ENCODE peak calls at places on chromosomes 6 and 20, in eight cellular contexts. One of them, this sample, is unnamed.

GRCh38 chr6:501891-502601 is 110.5 kb downstream of the IRF4 start:
- DNase-seq in heart right ventricle: no peak
- DNase-seq in Peyer's patch: peak; percentile 65
- DNase-seq in neural progenitor cell: peak; percentile 9
- DNase-seq in tibial nerve: no peak
- DNase-seq in IMR-90: no peak
- DNase-seq in gastrocnemius medialis: no peak
- DNase-seq in Panc1: no peak
- DNase-seq in this sample: peak; percentile 19

GRCh38 chr6:63821442-63821841 is 185.8 kb downstream of the PHF3 start:
- DNase-seq in Peyer's patch: no peak
- DNase-seq in heart right ventricle: no peak
- DNase-seq in neural progenitor cell: no peak
- DNase-seq in IMR-90: peak; percentile 55
- DNase-seq in tibial nerve: no peak
- DNase-seq in gastrocnemius medialis: no peak
- DNase-seq in Panc1: no peak
- DNase-seq in this sample: no peak

GRCh38 chr20:25374842-25375241 is 15.8 kb downstream of the ABHD12 start:
- DNase-seq in Panc1: no peak
- DNase-seq in tibial nerve: no peak
- DNase-seq in Peyer's patch: no peak
- DNase-seq in IMR-90: no peak
- DNase-seq in heart right ventricle: no peak
- DNase-seq in gastrocnemius medialis: no peak
- DNase-seq in neural progenitor cell: no peak
- DNase-seq in this sample: no peak

GRCh38 chr6:43192911-43193310 is 10.9 kb downstream of the CUL9 start:
- DNase-seq in tibial nerve: no peak
- DNase-seq in gastrocnemius medialis: no peak
- DNase-seq in Panc1: no peak
- DNase-seq in Peyer's patch: no peak
- DNase-seq in IMR-90: no peak
- DNase-seq in heart right ventricle: no peak
- DNase-seq in neural progenitor cell: no peak
- DNase-seq in this sample: no peak

GRCh38 chr6:116278478-116278822 is 1.3 kb downstream of the TSPYL1 start:
- DNase-seq in Peyer's patch: no peak
- DNase-seq in gastrocnemius medialis: no peak
- DNase-seq in IMR-90: no peak
- DNase-seq in heart right ventricle: no peak
- DNase-seq in Panc1: no peak
- DNase-seq in neural progenitor cell: no peak
- DNase-seq in tibial nerve: no peak
- DNase-seq in this sample: no peak

GRCh38 chr6:107679457-107679856 is 144.7 kb downstream of the SCML4 start:
- DNase-seq in heart right ventricle: no peak
- DNase-seq in Peyer's patch: no peak
- DNase-seq in IMR-90: peak; percentile 83
- DNase-seq in tibial nerve: no peak
- DNase-seq in gastrocnemius medialis: no peak
- DNase-seq in Panc1: no peak
- DNase-seq in neural progenitor cell: no peak
- DNase-seq in this sample: no peak

GRCh38 chr6:111487656-111488055 is 4.6 kb upstream of the REV3L start:
- DNase-seq in Peyer's patch: no peak
- DNase-seq in Panc1: no peak
- DNase-seq in neural progenitor cell: no peak
- DNase-seq in tibial nerve: no peak
- DNase-seq in heart right ventricle: no peak
- DNase-seq in gastrocnemius medialis: no peak
- DNase-seq in IMR-90: peak; percentile 88
- DNase-seq in this sample: no peak

GRCh38 chr6:149037026-149037734 is 280.3 kb upstream of the TAB2 start:
- DNase-seq in tibial nerve: no peak
- DNase-seq in gastrocnemius medialis: no peak
- DNase-seq in Panc1: no peak
- DNase-seq in IMR-90: peak; percentile 89
- DNase-seq in Peyer's patch: no peak
- DNase-seq in heart right ventricle: no peak
- DNase-seq in neural progenitor cell: peak; percentile 39
- DNase-seq in this sample: no peak

GRCh38 chr6:29759457-29759856 is 36.2 kb downstream of the HLA-F start:
- DNase-seq in tibial nerve: no peak
- DNase-seq in neural progenitor cell: no peak
- DNase-seq in heart right ventricle: no peak
- DNase-seq in IMR-90: no peak
- DNase-seq in Panc1: no peak
- DNase-seq in gastrocnemius medialis: no peak
- DNase-seq in Peyer's patch: no peak
- DNase-seq in this sample: no peak

GRCh38 chr6:108945686-108946158 is 97.5 kb downstream of the ARMC2 start:
- DNase-seq in neural progenitor cell: no peak
- DNase-seq in tibial nerve: no peak
- DNase-seq in heart right ventricle: peak; percentile 89
- DNase-seq in Panc1: no peak
- DNase-seq in IMR-90: no peak
- DNase-seq in Peyer's patch: no peak
- DNase-seq in gastrocnemius medialis: peak; percentile 88
- DNase-seq in this sample: no peak

GRCh38 chr6:37741757-37742400 is 44.2 kb upstream of the MDGA1 start:
- DNase-seq in Panc1: no peak
- DNase-seq in IMR-90: no peak
- DNase-seq in heart right ventricle: no peak
- DNase-seq in tibial nerve: no peak
- DNase-seq in neural progenitor cell: peak; percentile 56
- DNase-seq in gastrocnemius medialis: no peak
- DNase-seq in Peyer's patch: no peak
- DNase-seq in this sample: no peak

GRCh38 chr6:101395345-101395744 is 1.8 kb downstream of the GRIK2 start:
- DNase-seq in Panc1: no peak
- DNase-seq in neural progenitor cell: no peak
- DNase-seq in gastrocnemius medialis: no peak
- DNase-seq in tibial nerve: no peak
- DNase-seq in Peyer's patch: no peak
- DNase-seq in heart right ventricle: no peak
- DNase-seq in IMR-90: no peak
- DNase-seq in this sample: no peak
- TF ChIP-seq CTCF in Panc1: peak; percentile 42
- TF ChIP-seq CTCF in neural progenitor cell: no peak
- TF ChIP-seq CTCF in gastrocnemius medialis: no peak
- TF ChIP-seq CTCF in tibial nerve: no peak
- TF ChIP-seq CTCF in Peyer's patch: no peak
- TF ChIP-seq CTCF in heart right ventricle: no peak
- TF ChIP-seq CTCF in IMR-90: peak; percentile 35
- TF ChIP-seq CTCF in this sample: no peak

DNA sequence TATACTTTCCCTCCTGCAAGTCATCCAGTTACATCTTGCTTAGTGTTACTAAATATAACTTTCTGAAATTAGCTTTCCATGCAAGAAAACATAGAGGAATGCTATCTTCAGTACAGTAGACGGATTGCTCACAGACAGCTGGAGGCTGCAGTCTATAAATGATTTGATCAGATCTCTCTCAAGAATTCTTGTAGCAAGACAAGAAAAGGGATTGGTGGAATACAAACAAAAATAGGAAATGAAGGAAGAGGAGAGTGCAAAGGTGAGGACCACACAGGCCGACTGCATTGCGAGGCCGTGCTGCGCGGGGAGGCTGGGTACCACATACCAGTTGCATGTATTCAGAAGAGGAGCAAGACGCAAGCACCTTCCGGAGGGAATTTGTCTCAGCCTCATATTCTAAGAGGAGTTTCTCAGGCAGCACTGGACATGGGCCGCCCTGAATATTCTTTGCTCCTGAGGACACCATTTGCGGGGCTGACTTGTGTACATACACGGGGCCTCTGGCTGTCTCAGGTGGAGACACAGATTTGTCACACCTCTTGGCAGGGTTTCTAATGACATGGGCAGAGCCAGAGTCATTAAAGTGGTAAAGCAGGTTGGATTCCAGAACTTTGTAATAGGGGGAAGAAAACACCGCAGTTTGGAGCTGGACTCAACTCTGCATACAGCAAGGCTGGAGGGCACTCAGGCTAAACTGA is 22.7 kb upstream of the KIF25 start:
- DNase-seq in heart right ventricle: no peak
- DNase-seq in tibial nerve: no peak
- DNase-seq in Panc1: no peak
- DNase-seq in Peyer's patch: no peak
- DNase-seq in gastrocnemius medialis: no peak
- DNase-seq in IMR-90: peak; percentile 32
- DNase-seq in neural progenitor cell: no peak
- DNase-seq in this sample: no peak
- H3K4me1 ChIP-seq in heart right ventricle: peaks cover 8% of the 10 kb centered on the region
- H3K4me1 ChIP-seq in tibial nerve: no peaks in the 10 kb centered on the region
- H3K4me1 ChIP-seq in Panc1: no peaks in the 10 kb centered on the region
- H3K4me1 ChIP-seq in Peyer's patch: no peaks in the 10 kb centered on the region
- H3K4me1 ChIP-seq in gastrocnemius medialis: peaks cover 2% of the 10 kb centered on the region
- H3K4me1 ChIP-seq in IMR-90: peaks cover 4% of the 10 kb centered on the region
- H3K4me1 ChIP-seq in neural progenitor cell: peaks cover 26% of the 10 kb centered on the region
- H3K4me1 ChIP-seq in this sample: peaks cover 7% of the 10 kb centered on the region

DNA sequence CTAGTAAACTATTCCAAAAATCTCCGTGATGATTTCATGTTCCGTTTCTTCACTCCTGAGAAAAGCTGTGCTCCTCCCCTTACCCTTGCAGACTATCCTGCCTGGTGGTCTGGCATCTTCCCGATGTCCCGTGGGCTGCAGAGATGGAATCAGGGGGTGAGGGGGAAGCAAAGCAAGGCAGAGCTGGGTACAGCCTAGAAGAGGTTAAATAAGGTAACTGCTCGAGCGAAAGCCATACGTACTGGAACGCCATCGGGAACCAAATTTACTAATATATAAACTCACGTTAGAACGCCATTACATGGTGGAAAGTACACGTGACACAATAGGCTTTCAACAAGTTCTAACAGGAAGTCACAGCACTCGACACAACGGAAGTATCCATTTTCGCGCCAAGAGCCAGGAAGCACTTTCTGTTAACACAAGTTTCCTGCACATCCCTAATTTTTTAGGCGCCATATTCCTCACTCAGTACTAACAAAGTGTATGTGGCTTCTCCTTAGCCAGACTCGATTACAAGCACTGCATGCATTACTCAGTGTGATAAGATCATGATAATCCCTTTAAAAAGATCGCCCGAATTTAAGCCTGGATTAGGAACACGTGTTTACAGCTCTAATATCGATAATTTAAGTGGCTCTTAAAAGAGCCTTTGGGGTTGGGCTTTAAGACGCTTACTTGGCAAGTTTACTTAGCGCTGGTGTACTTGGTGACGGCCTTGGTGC is 101.6 kb upstream of the PRSS16 start:
- DNase-seq in Peyer's patch: peak; percentile 77
- DNase-seq in heart right ventricle: peak; percentile 43
- DNase-seq in Panc1: peak; percentile 73
- DNase-seq in tibial nerve: peak; percentile 79
- DNase-seq in neural progenitor cell: peak; percentile 67
- DNase-seq in IMR-90: peak; percentile 91
- DNase-seq in gastrocnemius medialis: peak; percentile 71
- DNase-seq in this sample: peak; percentile 62
- H3K4me3 ChIP-seq in Peyer's patch: peak overlapping the region; percentile 55
- H3K4me3 ChIP-seq in heart right ventricle: peak overlapping the region; percentile 52
- H3K4me3 ChIP-seq in Panc1: peak overlapping the region; percentile 100
- H3K4me3 ChIP-seq in tibial nerve: peak overlapping the region; percentile 56
- H3K4me3 ChIP-seq in neural progenitor cell: peak overlapping the region; percentile 68
- H3K4me3 ChIP-seq in IMR-90: peak overlapping the region; percentile 85
- H3K4me3 ChIP-seq in gastrocnemius medialis: peak overlapping the region; percentile 62
- H3K4me3 ChIP-seq in this sample: peak overlapping the region; percentile 39

DNA sequence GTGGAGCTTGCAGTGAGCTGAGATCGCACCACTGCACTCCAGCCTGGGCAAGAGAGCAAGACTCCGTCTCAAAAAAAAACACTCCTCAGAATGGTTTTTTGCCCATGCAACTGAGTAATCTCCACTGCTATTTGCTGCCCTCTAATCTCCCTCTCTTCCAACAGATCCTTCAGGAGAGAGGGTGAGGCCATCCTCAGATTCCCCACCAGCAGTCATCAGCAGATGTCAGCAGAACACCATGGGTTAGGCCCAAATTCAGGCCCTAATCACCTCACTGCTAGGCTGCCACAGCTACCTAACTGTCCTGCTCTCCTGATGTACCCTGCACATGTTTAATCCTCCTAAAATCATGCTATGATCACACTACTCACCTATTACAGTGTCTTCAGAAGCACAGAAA is 63.2 kb upstream of the BEND6 start:
- DNase-seq in neural progenitor cell: peak; percentile 31
- DNase-seq in Panc1: no peak
- DNase-seq in tibial nerve: no peak
- DNase-seq in IMR-90: peak; percentile 52
- DNase-seq in heart right ventricle: no peak
- DNase-seq in gastrocnemius medialis: no peak
- DNase-seq in Peyer's patch: no peak
- DNase-seq in this sample: no peak
- TF ChIP-seq CTCF in neural progenitor cell: peak; percentile 29
- TF ChIP-seq CTCF in Panc1: peak; percentile 41
- TF ChIP-seq CTCF in tibial nerve: no peak
- TF ChIP-seq CTCF in IMR-90: peak; percentile 34
- TF ChIP-seq CTCF in heart right ventricle: no peak
- TF ChIP-seq CTCF in gastrocnemius medialis: no peak
- TF ChIP-seq CTCF in Peyer's patch: no peak
- TF ChIP-seq CTCF in this sample: no peak

GRCh38 chr20:62935204-62935967 is 2.6 kb upstream of the GID8 start:
- DNase-seq in IMR-90: no peak
- DNase-seq in gastrocnemius medialis: no peak
- DNase-seq in tibial nerve: no peak
- DNase-seq in neural progenitor cell: no peak
- DNase-seq in Peyer's patch: no peak
- DNase-seq in Panc1: no peak
- DNase-seq in heart right ventricle: no peak
- DNase-seq in this sample: no peak
- H3K4me1 ChIP-seq in IMR-90: peaks cover 14% of the 10 kb centered on the region
- H3K4me1 ChIP-seq in gastrocnemius medialis: peaks cover 42% of the 10 kb centered on the region
- H3K4me1 ChIP-seq in tibial nerve: peaks cover 36% of the 10 kb centered on the region
- H3K4me1 ChIP-seq in neural progenitor cell: peaks cover 29% of the 10 kb centered on the region
- H3K4me1 ChIP-seq in Peyer's patch: peaks cover 28% of the 10 kb centered on the region
- H3K4me1 ChIP-seq in Panc1: peaks cover 52% of the 10 kb centered on the region
- H3K4me1 ChIP-seq in heart right ventricle: peaks cover 29% of the 10 kb centered on the region
- H3K4me1 ChIP-seq in this sample: peaks cover 22% of the 10 kb centered on the region

DNA sequence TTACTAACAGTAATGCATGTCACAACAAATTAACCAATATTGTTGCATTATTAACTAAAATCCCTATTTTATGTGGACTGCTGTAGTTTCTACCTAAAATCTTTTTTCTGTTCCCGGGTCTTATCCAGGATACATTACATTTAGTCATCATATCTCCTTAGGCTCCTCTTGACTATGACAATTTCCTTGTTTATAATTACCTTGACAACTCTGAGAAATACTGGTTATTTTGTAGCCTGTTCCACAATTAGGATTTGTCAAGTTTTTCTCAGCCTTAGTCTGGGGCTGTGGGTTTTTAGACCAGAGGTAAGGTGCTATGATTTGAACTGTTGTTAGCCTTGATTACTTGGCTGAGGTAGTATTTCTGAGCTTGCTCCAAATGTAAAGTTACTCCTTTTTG is 3.7 kb downstream of the FBXO5 start:
- DNase-seq in gastrocnemius medialis: no peak
- DNase-seq in Peyer's patch: no peak
- DNase-seq in heart right ventricle: no peak
- DNase-seq in Panc1: no peak
- DNase-seq in tibial nerve: no peak
- DNase-seq in IMR-90: no peak
- DNase-seq in neural progenitor cell: no peak
- DNase-seq in this sample: no peak
- H3K4me3 ChIP-seq in gastrocnemius medialis: no peak overlapping the region
- H3K4me3 ChIP-seq in Peyer's patch: no peak overlapping the region
- H3K4me3 ChIP-seq in heart right ventricle: no peak overlapping the region
- H3K4me3 ChIP-seq in Panc1: no peak overlapping the region
- H3K4me3 ChIP-seq in tibial nerve: no peak overlapping the region
- H3K4me3 ChIP-seq in IMR-90: no peak overlapping the region
- H3K4me3 ChIP-seq in neural progenitor cell: peak overlapping the region; percentile 100
- H3K4me3 ChIP-seq in this sample: no peak overlapping the region

This sample was measured in mucosa of descending colon.